ENCODE peak calls at places on chromosomes 7 and 10, in seven cellular contexts. I, S, W, U, D, A and O are unnamed samples.

GRCh38 chr7:30134011-30134410 is 775 bp upstream of the MTURN start:
- DNase-seq in I (no peak), S (no peak), W (no peak), U (no peak), D (no peak), A (no peak), O (no peak)

GRCh38 chr10:7007575-7008190 is 403.2 kb downstream of the SFMBT2 start:
- DNase-seq in I (no peak), S (no peak), W (no peak), U (no peak), D (no peak), A (no peak), O (no peak)

GRCh38 chr7:73356176-73356575 is 28.2 kb downstream of the FKBP6 start:
- DNase-seq in I (no peak), S (no peak), W (no peak), U (no peak), D (no peak), A (no peak), O (no peak)

GRCh38 chr7:54559401-54559800 is 17.2 kb downstream of the VSTM2A start:
- DNase-seq in I (no peak), S (no peak), W (no peak), U (no peak), D (no peak), A (no peak), O (no peak)

GRCh38 chr10:72328829-72329204 is 25.9 kb downstream of the DNAJB12 start:
- DNase-seq in I (no peak), S (no peak), W (no peak), U (no peak), D (no peak), A (no peak), O (no peak)

GRCh38 chr7:30649717-30650116 is 32.5 kb downstream of the CRHR2 start:
- DNase-seq in I (peak; percentile 10), S (no peak), W (no peak), U (no peak), D (no peak), A (no peak), O (no peak)

GRCh38 chr7:137475966-137476365 is 132.4 kb upstream of the PTN start:
- DNase-seq in I (no peak), S (no peak), W (no peak), U (no peak), D (no peak), A (no peak), O (no peak)

GRCh38 chr10:79430506-79430905 is 14.9 kb downstream of the ZCCHC24 start:
- DNase-seq in I (no peak), S (no peak), W (no peak), U (no peak), D (no peak), A (no peak), O (peak; percentile 21)

GRCh38 chr7:130141161-130141857 is 63.9 kb downstream of the TMEM209 start:
- DNase-seq in I (peak; percentile 66), S (peak; percentile 54), W (peak; percentile 42), U (no peak), D (peak; percentile 80), A (peak; percentile 84), O (peak; percentile 71)

GRCh38 chr7:18829101-18829486 is 288.3 kb downstream of the TWIST1 start:
- DNase-seq in I (no peak), S (no peak), W (no peak), U (no peak), D (no peak), A (no peak), O (no peak)

GRCh38 chr7:142614116-142614515 is 135.2 kb upstream of the PRSS1 start:
- DNase-seq in I (no peak), S (no peak), W (no peak), U (no peak), D (no peak), A (no peak), O (no peak)

GRCh38 chr10:6778992-6779701 is 199.1 kb upstream of the PRKCQ start:
- DNase-seq in I (no peak), S (no peak), W (peak; percentile 27), U (no peak), D (no peak), A (peak; percentile 32), O (no peak)

GRCh38 chr10:29353887-29354561 is 65.2 kb downstream of the LYZL1 start:
- DNase-seq in I (no peak), S (no peak), W (no peak), U (no peak), D (no peak), A (no peak), O (no peak)

GRCh38 chr10:63467833-63468232 is 2.1 kb upstream of the JMJD1C start:
- DNase-seq in I (no peak), S (no peak), W (no peak), U (no peak), D (no peak), A (no peak), O (no peak)

GRCh38 chr7:64183126-64183742 is 23.8 kb upstream of the ZNF735 start:
- DNase-seq in I (peak; percentile 25), S (no peak), W (peak; percentile 27), U (no peak), D (no peak), A (no peak), O (peak; percentile 32)

GRCh38 chr10:133456041-133456951 is 2.6 kb downstream of the SCART1 start:
- DNase-seq in I (no peak), S (peak; percentile 10), W (no peak), U (no peak), D (no peak), A (peak; percentile 9), O (no peak)

GRCh38 chr7:121798896-121799295 is 74.1 kb upstream of the PTPRZ1 start:
- DNase-seq in I (no peak), S (no peak), W (no peak), U (no peak), D (no peak), A (no peak), O (no peak)

GRCh38 chr7:99843808-99844207 is 16.0 kb downstream of the CYP3A43 start:
- DNase-seq in I (no peak), S (no peak), W (no peak), U (no peak), D (no peak), A (no peak), O (no peak)

GRCh38 chr7:22082886-22083710 is 137.4 kb upstream of the CDCA7L start:
- DNase-seq in I (peak; percentile 89), S (peak; percentile 90), W (peak; percentile 87), U (peak; percentile 85), D (peak; percentile 90), A (peak; percentile 92), O (peak; percentile 87)

GRCh38 chr10:96512524-96512991 is 1.2 kb downstream of the TLL2 start:
- DNase-seq in I (peak; percentile 27), S (peak; percentile 29), W (peak; percentile 31), U (no peak), D (peak; percentile 63), A (peak; percentile 28), O (peak; percentile 29)

GRCh38 chr7:52168085-52168484 is 851.5 kb upstream of the COBL start:
- DNase-seq in I (no peak), S (no peak), W (no peak), U (no peak), D (no peak), A (no peak), O (no peak)

GRCh38 chr7:88395720-88396119 is 89.0 kb upstream of the STEAP4 start:
- DNase-seq in I (no peak), S (no peak), W (no peak), U (no peak), D (no peak), A (no peak), O (no peak)

GRCh38 chr10:99796928-99797327 is 14.5 kb downstream of the ABCC2 start:
- DNase-seq in I (no peak), S (no peak), W (no peak), U (no peak), D (no peak), A (no peak), O (no peak)
- TF ChIP-seq CTCF in I (no peak), S (no peak), W (no peak), U (no peak), D (no peak), A (no peak), O (no peak)

DNA sequence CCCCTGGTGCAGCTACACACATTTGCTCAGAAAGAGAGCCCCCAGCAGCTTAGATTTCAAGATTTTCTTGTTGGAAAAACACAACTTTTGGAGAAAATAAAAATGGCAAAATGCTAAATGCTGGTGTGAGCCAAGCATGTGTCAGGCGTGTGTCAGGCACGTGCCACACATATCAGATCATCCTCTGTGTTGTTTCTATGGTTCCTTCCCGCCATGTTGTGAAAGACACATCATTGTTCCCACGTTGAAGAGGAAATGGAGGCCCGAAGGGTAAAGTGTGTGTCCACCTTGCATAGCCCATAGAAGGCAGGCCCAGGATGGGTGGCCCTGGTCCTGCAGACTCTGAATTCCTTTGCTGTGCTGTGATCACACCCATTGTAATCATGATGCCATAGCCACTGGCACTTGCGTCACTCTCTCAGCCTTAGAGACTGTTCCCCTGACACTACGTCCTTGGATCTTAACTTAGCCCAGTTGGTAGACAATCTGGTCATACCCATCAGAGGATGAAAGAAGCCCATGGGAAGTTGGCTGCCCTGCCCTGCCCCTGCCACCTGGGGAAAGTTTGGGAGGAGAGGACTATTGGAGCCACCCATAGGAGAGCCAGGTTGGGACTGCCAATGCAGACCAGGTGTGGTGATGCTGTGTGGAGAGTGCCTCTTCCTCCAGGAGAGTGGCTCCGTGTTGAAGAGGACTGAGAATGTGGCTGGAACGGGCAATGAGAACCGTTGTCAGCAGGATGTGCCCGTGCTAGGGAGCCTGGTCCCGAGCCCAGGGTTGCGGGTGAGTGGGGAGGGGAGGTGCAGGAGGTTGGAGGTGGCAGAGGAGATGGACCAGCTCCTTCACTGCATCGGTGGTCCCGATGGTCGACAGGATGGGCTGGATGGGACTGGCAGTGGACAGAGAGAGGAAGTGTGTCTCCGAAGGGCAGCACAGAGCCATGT is 65.6 kb upstream of the IGFBP3 start:
- DNase-seq in I (no peak), S (no peak), W (no peak), U (no peak), D (no peak), A (no peak), O (no peak)
- H3K36me3 ChIP-seq in I (no peaks in the 10 kb centered on the region), S (no peaks in the 10 kb centered on the region), W (no peaks in the 10 kb centered on the region), U (no peaks in the 10 kb centered on the region), D (no peaks in the 10 kb centered on the region), A (no peaks in the 10 kb centered on the region), O (no peaks in the 10 kb centered on the region)

GRCh38 chr7:134532155-134533089 is 5.1 kb downstream of the AKR1B10 start:
- DNase-seq in I (peak; percentile 48), S (no peak), W (no peak), U (no peak), D (no peak), A (no peak), O (no peak)

GRCh38 chr7:134533288-134533771 is 6.0 kb downstream of the AKR1B10 start:
- DNase-seq in I (no peak), S (no peak), W (no peak), U (no peak), D (no peak), A (no peak), O (no peak)

GRCh38 chr7:134535919-134536299 is 8.5 kb downstream of the AKR1B10 start:
- DNase-seq in I (no peak), S (no peak), W (no peak), U (no peak), D (no peak), A (no peak), O (no peak)

GRCh38 chr7:134535272-134535918 is 8.0 kb downstream of the AKR1B10 start:
- DNase-seq in I (no peak), S (no peak), W (no peak), U (no peak), D (no peak), A (no peak), O (no peak)

GRCh38 chr7:134534633-134535032 is 7.3 kb downstream of the AKR1B10 start:
- DNase-seq in I (no peak), S (no peak), W (no peak), U (no peak), D (no peak), A (no peak), O (no peak)
- TF ChIP-seq CTCF in I (no peak), S (no peak), W (no peak), U (no peak), D (no peak), A (no peak), O (no peak)

GRCh38 chr7:131497454-131497853 is 59.0 kb downstream of the PODXL start:
- DNase-seq in I (no peak), S (no peak), W (no peak), U (no peak), D (no peak), A (peak; percentile 48), O (no peak)
- H3K36me3 ChIP-seq in I (no peaks in the 10 kb centered on the region), S (peaks cover 25% of the 10 kb centered on the region), W (peaks cover 3% of the 10 kb centered on the region), U (no peaks in the 10 kb centered on the region), D (peaks cover 5% of the 10 kb centered on the region), A (no peaks in the 10 kb centered on the region), O (peaks cover 37% of the 10 kb centered on the region)